ENCODE peak calls at places on chromosomes 1 and 21, in seven cellular contexts. F is PC-3, H is fibroblast of lung, I is astrocyte, C is HCT116, E is keratinocyte, D is HepG2. U is an unnamed sample.

GRCh38 chr1:110114784-110115183 is 2.5 kb downstream of the UBL4B start:
- DNase-seq in F (no peak), H (no peak), I (no peak), C (no peak), E (no peak), D (no peak), U (no peak)

GRCh38 chr1:89931950-89932349 is 63.0 kb upstream of the ZNF326 start:
- DNase-seq in F (no peak), H (no peak), I (no peak), C (no peak), E (no peak), D (no peak), U (no peak)

GRCh38 chr1:247452447-247453039 is 5.4 kb downstream of the OR2B11 start:
- DNase-seq in F (peak; percentile 38), H (no peak), I (no peak), C (no peak), E (no peak), D (no peak), U (peak; percentile 13)

GRCh38 chr1:58921751-58922150 is 137.9 kb upstream of the JUN start:
- DNase-seq in F (no peak), H (no peak), I (no peak), C (no peak), E (no peak), D (no peak), U (no peak)

GRCh38 chr1:21647431-21648373 is 21.5 kb downstream of the RAP1GAP start:
- DNase-seq in F (peak; percentile 51), H (peak; percentile 55), I (peak; percentile 44), C (peak; percentile 67), E (no peak), D (no peak), U (peak; percentile 93)

GRCh38 chr1:12760256-12760795 is 13.2 kb upstream of the PRAMEF12 start:
- DNase-seq in F (no peak), H (no peak), I (no peak), C (peak; percentile 12), E (no peak), D (peak; percentile 25), U (peak; percentile 62)

GRCh38 chr1:84348240-84348555 is 46.7 kb downstream of the SAMD13 start:
- DNase-seq in F (peak; percentile 4), H (peak; percentile 8), I (peak; percentile 94), C (peak; percentile 94), E (no peak), D (no peak), U (no peak)

GRCh38 chr1:175865041-175865766 is 121.8 kb upstream of the TNR start:
- DNase-seq in F (no peak), H (no peak), I (no peak), C (no peak), E (no peak), D (no peak), U (peak; percentile 40)

GRCh38 chr21:39587376-39587775 is 25.4 kb upstream of the B3GALT5 start:
- DNase-seq in F (no peak), H (no peak), I (no peak), C (no peak), E (no peak), D (no peak), U (no peak)

GRCh38 chr1:31764307-31765040 is at the start of gene ADGRB2:
- DNase-seq in F (peak; percentile 25), H (no peak), I (no peak), C (no peak), E (no peak), D (no peak), U (peak; percentile 89)

GRCh38 chr1:31761883-31762282 is 2.3 kb downstream of the ADGRB2 start:
- DNase-seq in F (peak; percentile 50), H (peak; percentile 60), I (peak; percentile 82), C (no peak), E (no peak), D (no peak), U (no peak)

GRCh38 chr1:31762323-31762722 is 1.8 kb downstream of the ADGRB2 start:
- DNase-seq in F (no peak), H (no peak), I (no peak), C (no peak), E (no peak), D (no peak), U (no peak)

GRCh38 chr1:31763671-31764306 is 351 bp downstream of the ADGRB2 start:
- DNase-seq in F (no peak), H (no peak), I (no peak), C (no peak), E (no peak), D (no peak), U (peak; percentile 38)

DNA sequence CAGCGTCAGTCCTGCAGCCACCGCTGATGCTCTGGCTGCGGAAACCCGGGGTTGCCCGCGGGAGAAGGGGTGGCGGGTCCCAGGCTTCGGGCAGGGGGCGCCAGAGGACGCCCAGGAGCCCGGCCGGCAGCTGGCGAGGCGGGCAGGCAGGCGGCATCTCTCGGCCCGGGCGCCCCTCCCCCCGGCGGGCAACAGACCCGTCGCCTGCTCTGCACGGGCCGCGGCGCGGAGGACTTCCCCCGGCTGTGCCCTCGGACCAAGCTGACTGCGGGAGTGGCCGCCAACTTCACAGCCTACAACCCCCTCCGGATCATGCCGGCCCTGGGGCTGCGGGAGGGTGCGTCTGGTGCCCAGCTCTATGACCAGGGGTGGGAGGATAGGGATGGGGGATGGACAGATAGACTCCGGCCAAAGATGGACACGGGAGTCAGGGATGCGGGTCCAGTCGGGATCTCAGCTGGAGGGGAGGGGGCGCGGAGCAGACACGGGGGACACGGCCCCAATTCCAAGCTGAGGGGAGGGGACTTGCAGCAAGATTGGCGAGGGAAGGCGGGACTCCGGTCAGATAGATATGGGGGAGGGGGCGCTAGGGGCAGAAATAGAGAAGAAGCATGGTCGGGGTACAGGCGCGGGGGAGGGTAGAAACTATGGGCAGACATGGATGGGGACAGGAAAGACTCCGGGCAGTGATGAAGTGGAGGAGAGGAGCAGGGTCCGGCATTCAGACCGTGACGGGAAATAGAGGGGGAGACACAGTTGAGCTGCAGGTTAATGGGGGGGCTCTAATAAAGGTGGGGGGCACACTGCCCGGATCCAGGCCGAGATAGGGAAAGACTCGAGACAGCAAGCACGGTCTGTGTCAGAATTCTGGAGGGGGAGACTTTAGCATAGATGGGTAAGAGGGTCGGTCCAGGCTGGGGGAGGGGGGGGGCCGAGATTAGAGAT is 1.1 kb downstream of the ADGRB2 start:
- DNase-seq in F (peak; percentile 76), H (peak; percentile 37), I (no peak), C (no peak), E (no peak), D (peak; percentile 28), U (peak; percentile 94)
- TF ChIP-seq EZH2 in F (no peak), H (no peak), I (peak; percentile 27), C (no peak), E (peak; percentile 70), D (peak; percentile 91), U (no peak)

DNA sequence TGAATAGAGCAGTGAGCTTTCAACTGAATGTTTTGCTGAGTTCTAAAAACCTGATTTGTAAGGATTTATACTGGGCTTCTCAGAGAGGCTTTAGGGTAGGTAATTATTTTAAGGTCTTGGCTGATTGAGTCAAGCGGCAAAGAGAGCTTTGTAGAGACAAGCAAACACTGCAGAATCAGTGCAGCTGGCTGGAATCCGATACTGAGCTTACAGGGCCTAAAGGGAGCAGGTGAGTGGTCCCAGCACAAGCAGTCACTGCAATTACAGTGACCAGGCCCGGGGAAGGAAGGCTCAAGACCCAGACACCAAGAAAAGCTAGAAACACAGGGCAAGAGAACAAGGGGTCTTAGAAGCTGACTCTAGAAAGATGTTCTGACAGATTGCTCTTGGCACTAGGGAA is 54.3 kb downstream of the KCNJ15 start:
- DNase-seq in F (no peak), H (no peak), I (no peak), C (no peak), E (no peak), D (no peak), U (peak; percentile 47)
- H3K9ac ChIP-seq in F (no peak overlapping the region), H (no peak overlapping the region), I (no peak overlapping the region), C (no peak overlapping the region), E (no peak overlapping the region), D (no peak overlapping the region), U (no peak overlapping the region)

GRCh38 chr1:101152633-101153032 is 84.2 kb upstream of the S1PR1 start:
- DNase-seq in F (no peak), H (no peak), I (no peak), C (no peak), E (no peak), D (no peak), U (no peak)

GRCh38 chr1:101148987-101149386 is 87.8 kb upstream of the S1PR1 start:
- DNase-seq in F (peak; percentile 13), H (peak; percentile 11), I (no peak), C (no peak), E (no peak), D (no peak), U (no peak)

GRCh38 chr1:101150676-101151075 is 86.1 kb upstream of the S1PR1 start:
- DNase-seq in F (peak; percentile 84), H (no peak), I (peak; percentile 26), C (no peak), E (peak; percentile 69), D (peak; percentile 46), U (no peak)

GRCh38 chr1:101147381-101147780 is 89.4 kb upstream of the S1PR1 start:
- DNase-seq in F (peak; percentile 29), H (no peak), I (no peak), C (no peak), E (no peak), D (no peak), U (no peak)

GRCh38 chr1:101150266-101150665 is 86.6 kb upstream of the S1PR1 start:
- DNase-seq in F (no peak), H (no peak), I (no peak), C (no peak), E (no peak), D (no peak), U (no peak)
- TF ChIP-seq EZH2 in F (no peak), H (no peak), I (no peak), C (no peak), E (no peak), D (no peak), U (no peak)

GRCh38 chr1:187413770-187414169 is 585.0 kb downstream of the PLA2G4A start:
- DNase-seq in F (peak; percentile 29), H (peak; percentile 22), I (no peak), C (peak; percentile 7), E (no peak), D (no peak), U (no peak)

GRCh38 chr1:187409341-187409740 is 580.6 kb downstream of the PLA2G4A start:
- DNase-seq in F (no peak), H (peak; percentile 8), I (peak; percentile 88), C (no peak), E (no peak), D (no peak), U (no peak)

GRCh38 chr1:187411118-187411517 is 582.4 kb downstream of the PLA2G4A start:
- DNase-seq in F (no peak), H (no peak), I (no peak), C (no peak), E (no peak), D (no peak), U (no peak)

DNA sequence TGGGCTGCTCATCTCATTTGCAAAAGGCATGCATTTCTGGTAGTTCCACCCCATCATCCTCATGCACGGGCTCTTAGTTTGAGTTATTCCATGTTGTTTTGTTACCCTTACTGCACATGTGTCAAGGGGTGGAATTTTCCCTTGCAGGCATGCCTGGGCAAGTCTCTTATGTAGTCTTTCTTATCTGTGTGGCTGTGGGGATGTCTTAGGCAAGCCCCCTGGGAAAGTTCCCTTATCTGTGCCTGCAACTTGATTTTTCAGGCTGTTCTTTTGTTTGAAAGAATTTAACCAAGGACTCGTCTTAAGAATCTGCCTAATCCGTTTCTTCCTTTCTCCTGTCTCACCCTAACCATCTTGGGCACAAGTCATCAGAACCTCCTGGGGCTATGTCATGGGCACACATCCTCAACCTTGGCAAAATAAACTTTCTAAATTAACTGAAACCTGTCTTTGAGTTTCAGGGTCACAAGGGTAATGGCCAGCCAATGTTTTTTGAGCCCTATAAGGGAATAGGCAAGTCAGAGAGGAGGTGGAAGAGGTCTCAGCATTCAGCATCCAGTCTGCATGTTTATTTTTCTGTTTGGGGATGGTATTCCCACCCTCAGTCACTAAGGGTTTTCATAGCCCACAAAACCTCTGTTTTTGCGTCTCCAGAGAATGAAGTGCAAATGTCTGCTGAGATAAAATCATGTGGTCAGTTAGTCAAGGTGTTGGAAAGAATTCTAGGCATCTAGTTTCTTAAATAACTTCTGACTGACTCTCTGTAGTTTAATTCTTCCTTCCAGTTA is 579.7 kb downstream of the PLA2G4A start:
- DNase-seq in F (no peak), H (no peak), I (peak; percentile 85), C (no peak), E (no peak), D (no peak), U (peak; percentile 64)
- H3K9ac ChIP-seq in F (no peak overlapping the region), H (no peak overlapping the region), I (peak overlapping the region; percentile 61), C (no peak overlapping the region), E (no peak overlapping the region), D (no peak overlapping the region), U (no peak overlapping the region)

U was measured in neural progenitor cell.